ENCODE peak calls at places on chromosomes 11 and 22, in four cellular contexts. One of them, this sample, is unnamed.

GRCh38 chr22:43587574-43587973 is 175.8 kb downstream of the MPPED1 start:
- DNase-seq in IMR-90: peak; percentile 24
- DNase-seq in mesendoderm: no peak
- DNase-seq in H1: no peak
- DNase-seq in this sample: no peak

GRCh38 chr22:24471570-24471969 is 23.6 kb upstream of the UPB1 start:
- DNase-seq in mesendoderm: no peak
- DNase-seq in H1: no peak
- DNase-seq in IMR-90: peak; percentile 92
- DNase-seq in this sample: no peak

GRCh38 chr11:35623708-35624168 is 5.5 kb downstream of the FJX1 start:
- DNase-seq in mesendoderm: no peak
- DNase-seq in IMR-90: peak; percentile 94
- DNase-seq in H1: no peak
- DNase-seq in this sample: no peak

GRCh38 chr11:36156486-36157150 is 132.6 kb downstream of the COMMD9 start:
- DNase-seq in H1: no peak
- DNase-seq in mesendoderm: no peak
- DNase-seq in IMR-90: peak; percentile 36
- DNase-seq in this sample: no peak

GRCh38 chr11:6357222-6357621 is 33.1 kb upstream of the SMPD1 start:
- DNase-seq in H1: no peak
- DNase-seq in IMR-90: peak; percentile 95
- DNase-seq in mesendoderm: peak; percentile 73
- DNase-seq in this sample: no peak

GRCh38 chr11:3959015-3959917 is 103.8 kb downstream of the STIM1 start:
- DNase-seq in H1: no peak
- DNase-seq in IMR-90: peak; percentile 71
- DNase-seq in mesendoderm: peak; percentile 53
- DNase-seq in this sample: no peak

GRCh38 chr22:39933741-39934140 is 26.5 kb upstream of the TMA7B start:
- DNase-seq in IMR-90: no peak
- DNase-seq in H1: no peak
- DNase-seq in mesendoderm: no peak
- DNase-seq in this sample: no peak

GRCh38 chr22:43118953-43119458 is 8.5 kb downstream of the BIK start:
- DNase-seq in mesendoderm: no peak
- DNase-seq in IMR-90: no peak
- DNase-seq in H1: no peak
- DNase-seq in this sample: no peak

GRCh38 chr11:17516551-17517150 is 27.6 kb downstream of the USH1C start:
- DNase-seq in IMR-90: no peak
- DNase-seq in mesendoderm: no peak
- DNase-seq in H1: no peak
- DNase-seq in this sample: no peak

GRCh38 chr11:26778000-26778757 is 56.3 kb upstream of the SLC5A12 start:
- DNase-seq in mesendoderm: no peak
- DNase-seq in IMR-90: peak; percentile 81
- DNase-seq in H1: no peak
- DNase-seq in this sample: no peak

GRCh38 chr11:18471995-18472394 is 16.3 kb downstream of the LDHAL6A start:
- DNase-seq in IMR-90: no peak
- DNase-seq in H1: no peak
- DNase-seq in mesendoderm: no peak
- DNase-seq in this sample: no peak

GRCh38 chr11:115679945-115680344 is 175.7 kb upstream of the CADM1 start:
- DNase-seq in IMR-90: no peak
- DNase-seq in H1: no peak
- DNase-seq in mesendoderm: no peak
- DNase-seq in this sample: no peak

GRCh38 chr11:1221848-1222311 is 986 bp upstream of the MUC5B start:
- DNase-seq in H1: no peak
- DNase-seq in mesendoderm: no peak
- DNase-seq in IMR-90: no peak
- DNase-seq in this sample: peak; percentile 28

GRCh38 chr22:27193215-27193614 is 535.8 kb downstream of the MIAT start:
- DNase-seq in IMR-90: no peak
- DNase-seq in H1: no peak
- DNase-seq in mesendoderm: peak; percentile 13
- DNase-seq in this sample: no peak

GRCh38 chr11:70487763-70488162 is 89.4 kb downstream of the CTTN start:
- DNase-seq in H1: no peak
- DNase-seq in IMR-90: no peak
- DNase-seq in mesendoderm: no peak
- DNase-seq in this sample: no peak

GRCh38 chr11:76605338-76606074 is 65.0 kb downstream of the LRRC32 start:
- DNase-seq in H1: no peak
- DNase-seq in mesendoderm: no peak
- DNase-seq in IMR-90: no peak
- DNase-seq in this sample: no peak

GRCh38 chr11:130612291-130612802 is 163.9 kb downstream of the ADAMTS15 start:
- DNase-seq in H1: no peak
- DNase-seq in mesendoderm: peak; percentile 38
- DNase-seq in IMR-90: peak; percentile 73
- DNase-seq in this sample: no peak

GRCh38 chr22:30045901-30046715 is 34.2 kb upstream of the HORMAD2 start:
- DNase-seq in IMR-90: no peak
- DNase-seq in mesendoderm: no peak
- DNase-seq in H1: no peak
- DNase-seq in this sample: no peak

GRCh38 chr11:115334932-115335788 is 169.1 kb downstream of the CADM1 start:
- DNase-seq in IMR-90: peak; percentile 52
- DNase-seq in H1: no peak
- DNase-seq in mesendoderm: peak; percentile 25
- DNase-seq in this sample: no peak

GRCh38 chr22:41939981-41940852 is 6.7 kb downstream of the CENPM start:
- DNase-seq in mesendoderm: no peak
- DNase-seq in IMR-90: no peak
- DNase-seq in H1: no peak
- DNase-seq in this sample: no peak

GRCh38 chr22:46815132-46815531 is 52.7 kb downstream of the TBC1D22A start:
- DNase-seq in H1: no peak
- DNase-seq in IMR-90: no peak
- DNase-seq in mesendoderm: no peak
- DNase-seq in this sample: no peak

GRCh38 chr11:67441731-67442401 is 1.4 kb downstream of the CORO1B start:
- DNase-seq in IMR-90: no peak
- DNase-seq in H1: no peak
- DNase-seq in mesendoderm: no peak
- DNase-seq in this sample: no peak

GRCh38 chr11:36372101-36372767 is 76.1 kb downstream of the PRR5L start:
- DNase-seq in IMR-90: peak; percentile 81
- DNase-seq in mesendoderm: no peak
- DNase-seq in H1: no peak
- DNase-seq in this sample: no peak

GRCh38 chr11:103398829-103399228 is 289.6 kb downstream of the DYNC2H1 start:
- DNase-seq in IMR-90: no peak
- DNase-seq in H1: no peak
- DNase-seq in mesendoderm: no peak
- DNase-seq in this sample: no peak

GRCh38 chr11:3853935-3854659 is 1.4 kb upstream of the STIM1 start:
- DNase-seq in mesendoderm: no peak
- DNase-seq in IMR-90: no peak
- DNase-seq in H1: no peak
- DNase-seq in this sample: no peak

GRCh38 chr22:39068033-39068785 is 8.9 kb upstream of the APOBEC3G start:
- DNase-seq in IMR-90: no peak
- DNase-seq in mesendoderm: no peak
- DNase-seq in H1: no peak
- DNase-seq in this sample: no peak

GRCh38 chr11:8917157-8917820 is 6.3 kb downstream of the AKIP1 start:
- DNase-seq in mesendoderm: peak; percentile 96
- DNase-seq in IMR-90: peak; percentile 93
- DNase-seq in H1: no peak
- DNase-seq in this sample: peak; percentile 60

GRCh38 chr11:34266090-34266912 is 91.5 kb downstream of the ABTB2 start:
- DNase-seq in mesendoderm: no peak
- DNase-seq in IMR-90: peak; percentile 95
- DNase-seq in H1: no peak
- DNase-seq in this sample: no peak

GRCh38 chr11:123798079-123798478 is 8.1 kb downstream of the OR6M1 start:
- DNase-seq in IMR-90: no peak
- DNase-seq in mesendoderm: no peak
- DNase-seq in H1: no peak
- DNase-seq in this sample: no peak

GRCh38 chr22:50035131-50035881 is 22.7 kb upstream of the IL17REL start:
- DNase-seq in IMR-90: no peak
- DNase-seq in mesendoderm: no peak
- DNase-seq in H1: no peak
- DNase-seq in this sample: no peak
- H3K4ac ChIP-seq in IMR-90: no peak overlapping the region
- H3K4ac ChIP-seq in mesendoderm: no peak overlapping the region
- H3K4ac ChIP-seq in H1: no peak overlapping the region
- H3K4ac ChIP-seq in this sample: no peak overlapping the region

DNA sequence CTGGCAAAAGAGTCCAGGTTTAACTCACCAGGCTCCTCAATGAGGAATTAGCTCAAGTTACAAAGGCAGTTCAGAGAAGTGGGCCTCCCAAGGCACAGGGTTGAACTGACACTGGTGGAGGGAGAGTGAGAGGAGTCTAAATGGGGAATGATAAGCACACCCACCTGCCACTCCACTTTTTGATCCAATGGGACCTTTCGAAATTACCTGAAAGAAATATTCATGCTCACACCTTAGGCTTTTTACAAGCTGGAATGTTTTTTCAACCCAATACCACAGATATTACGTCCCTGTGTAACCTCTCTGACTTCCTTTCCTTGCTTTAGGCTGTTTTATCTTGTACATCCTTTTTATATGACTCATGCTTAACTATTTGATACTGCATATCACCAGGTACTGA is 642.7 kb upstream of the TENM4 start:
- DNase-seq in IMR-90: no peak
- DNase-seq in H1: no peak
- DNase-seq in mesendoderm: peak; percentile 35
- DNase-seq in this sample: no peak
- H4K5ac ChIP-seq in IMR-90: no peak overlapping the region
- H4K5ac ChIP-seq in H1: no peak overlapping the region
- H4K5ac ChIP-seq in mesendoderm: no peak overlapping the region
- H4K5ac ChIP-seq in this sample: no peak overlapping the region

GRCh38 chr11:64558065-64558745 is 32.8 kb upstream of the SLC22A12 start:
- DNase-seq in mesendoderm: peak; percentile 92
- DNase-seq in IMR-90: no peak
- DNase-seq in H1: no peak
- DNase-seq in this sample: peak; percentile 66
- H3K4ac ChIP-seq in mesendoderm: no peak overlapping the region
- H3K4ac ChIP-seq in IMR-90: no peak overlapping the region
- H3K4ac ChIP-seq in H1: peak overlapping the region; percentile 83
- H3K4ac ChIP-seq in this sample: peak overlapping the region; percentile 69

GRCh38 chr11:128840783-128841182 is 26.3 kb downstream of the KCNJ1 start:
- DNase-seq in IMR-90: no peak
- DNase-seq in mesendoderm: no peak
- DNase-seq in H1: no peak
- DNase-seq in this sample: no peak
- H4K5ac ChIP-seq in IMR-90: no peak overlapping the region
- H4K5ac ChIP-seq in mesendoderm: no peak overlapping the region
- H4K5ac ChIP-seq in H1: no peak overlapping the region
- H4K5ac ChIP-seq in this sample: no peak overlapping the region

GRCh38 chr22:36367066-36367465 is 20.7 kb downstream of the MYH9 start:
- DNase-seq in mesendoderm: no peak
- DNase-seq in H1: no peak
- DNase-seq in IMR-90: no peak
- DNase-seq in this sample: no peak
- H3K4ac ChIP-seq in mesendoderm: no peak overlapping the region
- H3K4ac ChIP-seq in H1: no peak overlapping the region
- H3K4ac ChIP-seq in IMR-90: peak overlapping the region; percentile 89
- H3K4ac ChIP-seq in this sample: no peak overlapping the region